ENCODE peak calls at places on chromosomes 11 and 22, in five cellular contexts. K is HCT116, E is astrocyte of the cerebellum, F is AG09309, C is heart left ventricle. M is an unnamed sample.

GRCh38 chr11:67438121-67438902 is 830 bp upstream of the PTPRCAP start:
- DNase-seq in K (no peak), E (no peak), F (no peak), C (no peak), M (peak; percentile 93)

GRCh38 chr11:16356057-16356750 is at the start of gene SOX6:
- DNase-seq in K (no peak), E (peak; percentile 66), F (no peak), C (no peak), M (no peak)

GRCh38 chr22:31752096-31752847 is 1.5 kb upstream of the DEPDC5 start:
- DNase-seq in K (no peak), E (no peak), F (no peak), C (no peak), M (no peak)

GRCh38 chr11:64593156-64594105 is 2.4 kb downstream of the SLC22A12 start:
- DNase-seq in K (no peak), E (no peak), F (no peak), C (no peak), M (no peak)

GRCh38 chr11:68872216-68873003 is 30.7 kb upstream of the CPT1A start:
- DNase-seq in K (no peak), E (no peak), F (no peak), C (no peak), M (no peak)

GRCh38 chr11:110345756-110346155 is 49.3 kb upstream of the RDX start:
- DNase-seq in K (no peak), E (no peak), F (no peak), C (no peak), M (no peak)

GRCh38 chr11:35662061-35662648 is 420 bp upstream of the TRIM44 start:
- DNase-seq in K (no peak), E (no peak), F (no peak), C (no peak), M (peak; percentile 33)

GRCh38 chr11:67452141-67452952 is at the start of gene GPR152:
- DNase-seq in K (no peak), E (no peak), F (no peak), C (no peak), M (no peak)

GRCh38 chr11:3153291-3153861 is 11.7 kb downstream of the OSBPL5 start:
- DNase-seq in K (no peak), E (peak; percentile 94), F (no peak), C (peak; percentile 74), M (no peak)

GRCh38 chr11:35714882-35715612 is 52.5 kb downstream of the TRIM44 start:
- DNase-seq in K (no peak), E (no peak), F (peak; percentile 31), C (no peak), M (peak; percentile 39)

GRCh38 chr11:117717485-117718314 is 79.3 kb downstream of the DSCAML1 start:
- DNase-seq in K (no peak), E (no peak), F (no peak), C (peak; percentile 25), M (no peak)

GRCh38 chr11:133323354-133323753 is 208.9 kb downstream of the OPCML start:
- DNase-seq in K (no peak), E (no peak), F (no peak), C (no peak), M (no peak)

GRCh38 chr22:33480118-33480517 is 421.9 kb upstream of the SYN3 start:
- DNase-seq in K (no peak), E (no peak), F (no peak), C (no peak), M (no peak)

GRCh38 chr11:129972596-129972995 is 30.0 kb downstream of the PRDM10 start:
- DNase-seq in K (no peak), E (no peak), F (no peak), C (no peak), M (no peak)

DNA sequence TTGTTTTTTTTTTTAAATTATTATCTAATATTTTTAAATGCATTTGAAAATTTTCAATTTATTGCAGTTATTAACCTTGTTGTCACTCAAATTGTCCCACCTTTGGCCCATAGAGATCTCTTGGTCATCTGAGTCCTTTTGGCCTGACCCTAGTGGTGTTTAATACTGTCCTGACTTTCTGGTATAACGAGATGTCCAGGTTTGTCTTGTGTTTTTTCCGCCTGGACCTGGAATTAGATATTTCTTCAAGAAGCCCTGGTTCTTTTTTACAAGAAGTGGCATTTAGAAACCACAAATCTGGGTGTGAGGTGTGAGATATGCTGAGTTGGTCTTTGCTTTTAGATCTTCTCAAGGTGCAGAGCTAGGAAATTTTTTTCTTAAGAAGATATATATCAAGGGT is 38.1 kb downstream of the LRRC32 start:
- DNase-seq in K (no peak), E (no peak), F (no peak), C (no peak), M (no peak)
- TF ChIP-seq CTCF in K (no peak), E (no peak), F (no peak), C (no peak), M (no peak)

GRCh38 chr11:114243461-114244372 is 52.5 kb upstream of the NNMT start:
- DNase-seq in K (no peak), E (no peak), F (no peak), C (peak; percentile 66), M (no peak)

GRCh38 chr11:114244995-114245394 is 51.2 kb upstream of the NNMT start:
- DNase-seq in K (no peak), E (no peak), F (no peak), C (no peak), M (no peak)

GRCh38 chr11:114247070-114247789 is 49.0 kb upstream of the NNMT start:
- DNase-seq in K (no peak), E (no peak), F (no peak), C (no peak), M (no peak)

GRCh38 chr11:114250180-114250579 is 46.0 kb upstream of the NNMT start:
- DNase-seq in K (no peak), E (no peak), F (no peak), C (no peak), M (no peak)

GRCh38 chr11:114246321-114247069 is 49.7 kb upstream of the NNMT start:
- DNase-seq in K (no peak), E (no peak), F (no peak), C (no peak), M (no peak)
- TF ChIP-seq CTCF in K (no peak), E (peak; percentile 5), F (no peak), C (no peak), M (no peak)

GRCh38 chr11:1174441-1175370 is 17.0 kb downstream of the MUC5AC start:
- DNase-seq in K (no peak), E (no peak), F (no peak), C (no peak), M (no peak)
- TF ChIP-seq CTCF in K (no peak), E (no peak), F (no peak), C (no peak), M (no peak)

GRCh38 chr22:44807915-44808690 is 55.7 kb downstream of the ARHGAP8 start:
- DNase-seq in K (no peak), E (no peak), F (no peak), C (no peak), M (peak; percentile 19)
- TF ChIP-seq CTCF in K (peak; percentile 53), E (peak; percentile 21), F (peak; percentile 24), C (no peak), M (no peak)

DNA sequence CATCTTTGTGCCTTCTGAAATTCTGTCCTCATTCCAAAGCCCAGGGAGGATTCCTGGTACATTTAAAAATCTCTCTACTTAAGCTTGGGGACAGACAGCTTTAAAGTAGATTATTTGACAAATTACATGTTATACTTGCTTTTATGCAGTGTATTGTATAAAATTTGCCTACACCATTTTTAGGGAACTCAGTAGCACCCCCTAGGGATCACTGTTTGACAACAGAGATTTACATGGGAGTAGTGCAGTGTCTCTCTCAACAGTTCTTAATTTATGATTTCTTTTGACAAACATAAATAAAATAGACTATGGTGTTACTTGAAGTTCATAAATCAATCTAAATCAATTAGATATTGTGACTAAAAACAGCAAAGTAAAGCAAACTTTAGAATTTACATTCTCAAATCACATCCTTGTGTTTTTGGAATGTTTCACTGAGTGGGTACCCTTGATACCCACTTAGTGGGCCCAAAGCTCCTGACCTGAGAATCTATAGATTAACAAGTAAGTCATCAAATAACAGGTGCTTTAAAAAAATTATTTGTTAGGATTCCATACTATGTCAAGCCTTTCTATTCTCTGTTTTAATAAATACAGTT is 428.8 kb downstream of the DYNC2H1 start:
- DNase-seq in K (peak; percentile 21), E (no peak), F (no peak), C (no peak), M (no peak)
- TF ChIP-seq CTCF in K (peak; percentile 80), E (peak; percentile 54), F (peak; percentile 64), C (no peak), M (peak; percentile 47)

GRCh38 chr11:10413268-10413667 is 41.8 kb upstream of the AMPD3 start:
- DNase-seq in K (peak; percentile 28), E (no peak), F (no peak), C (no peak), M (peak; percentile 72)
- TF ChIP-seq CTCF in K (peak; percentile 35), E (no peak), F (peak; percentile 28), C (no peak), M (peak; percentile 58)

GRCh38 chr11:120137611-120138521 is at the start of gene TRIM29:
- DNase-seq in K (no peak), E (no peak), F (no peak), C (peak; percentile 12), M (no peak)
- TF ChIP-seq CTCF in K (peak; percentile 24), E (no peak), F (no peak), C (no peak), M (no peak)

DNA sequence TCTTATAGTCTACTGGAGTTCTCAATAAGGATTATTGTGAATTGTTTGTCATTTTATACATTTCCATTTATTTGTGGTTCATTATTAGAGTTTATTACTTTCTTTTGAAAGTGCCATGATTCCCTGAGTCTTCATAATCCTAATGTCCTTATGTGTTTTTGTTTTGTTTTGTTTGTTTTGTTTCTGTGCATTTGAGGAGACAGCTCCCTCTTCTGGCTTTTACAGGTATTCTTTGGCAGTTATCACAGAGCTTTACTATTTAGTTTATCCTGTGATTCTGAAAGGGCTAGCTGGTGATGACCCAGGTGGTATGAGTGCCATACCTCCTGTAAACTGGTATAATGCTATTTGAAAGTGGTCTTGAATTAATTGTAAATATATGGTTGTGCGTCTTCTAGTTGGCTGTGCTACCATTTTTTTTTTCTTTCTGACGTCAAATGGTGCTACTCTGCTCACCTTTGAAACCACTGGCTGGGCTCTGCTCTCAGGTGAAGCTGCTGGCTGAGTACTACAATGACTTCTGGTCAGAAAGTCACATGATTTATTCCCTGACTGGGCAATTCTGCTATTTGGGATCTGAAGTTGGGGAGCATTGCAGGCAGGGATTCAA is 751.2 kb downstream of the JRKL start:
- DNase-seq in K (no peak), E (no peak), F (no peak), C (no peak), M (no peak)
- TF ChIP-seq CTCF in K (peak; percentile 44), E (peak; percentile 16), F (no peak), C (peak; percentile 43), M (peak; percentile 25)

GRCh38 chr11:17859552-17859951 is 125.0 kb downstream of the KCNC1 start:
- DNase-seq in K (no peak), E (no peak), F (no peak), C (no peak), M (no peak)

GRCh38 chr11:17861036-17861755 is 126.6 kb downstream of the KCNC1 start:
- DNase-seq in K (no peak), E (no peak), F (no peak), C (no peak), M (no peak)

GRCh38 chr11:17867346-17867745 is 132.8 kb downstream of the KCNC1 start:
- DNase-seq in K (no peak), E (no peak), F (no peak), C (no peak), M (no peak)

GRCh38 chr11:17865765-17866428 is 131.3 kb downstream of the KCNC1 start:
- DNase-seq in K (no peak), E (no peak), F (no peak), C (no peak), M (no peak)

GRCh38 chr11:17864478-17864941 is 129.9 kb downstream of the KCNC1 start:
- DNase-seq in K (no peak), E (no peak), F (no peak), C (no peak), M (peak; percentile 16)
- TF ChIP-seq CTCF in K (peak; percentile 78), E (peak; percentile 56), F (peak; percentile 44), C (no peak), M (peak; percentile 33)

M was measured in activated CD8-positive, alpha-beta T cell treated with anti-CD3 and anti-CD28 coated beads for 36 hours.